ENCODE peak calls at places on chromosomes 1 and 21, in five cellular contexts. Z, T, E, J and M are unnamed samples.

GRCh38 chr1:201781447-201781846 is 47.5 kb upstream of the IPO9 start:
- DNase-seq in Z (no peak), T (no peak), E (peak; percentile 74), J (no peak), M (no peak)

GRCh38 chr1:230568008-230568407 is 74.3 kb upstream of the COG2 start:
- DNase-seq in Z (peak; percentile 62), T (peak; percentile 46), E (peak; percentile 52), J (no peak), M (peak; percentile 36)

GRCh38 chr1:147627435-147628110 is 42.8 kb downstream of the ACP6 start:
- DNase-seq in Z (peak; percentile 66), T (peak; percentile 66), E (peak; percentile 44), J (peak; percentile 17), M (peak; percentile 68)

GRCh38 chr1:75373542-75374159 is 237.3 kb downstream of the SLC44A5 start:
- DNase-seq in Z (no peak), T (no peak), E (no peak), J (no peak), M (peak; percentile 15)

GRCh38 chr1:64601207-64601606 is 131.3 kb downstream of the CACHD1 start:
- DNase-seq in Z (no peak), T (no peak), E (no peak), J (no peak), M (no peak)

GRCh38 chr1:155471026-155471425 is 91.6 kb downstream of the ASH1L start:
- DNase-seq in Z (no peak), T (no peak), E (no peak), J (no peak), M (no peak)

GRCh38 chr1:67748630-67749029 is 63.6 kb downstream of the GADD45A start:
- DNase-seq in Z (no peak), T (no peak), E (peak; percentile 84), J (no peak), M (no peak)

GRCh38 chr21:43609501-43610340 is 49.6 kb downstream of the HSF2BP start:
- DNase-seq in Z (no peak), T (no peak), E (peak; percentile 88), J (no peak), M (peak; percentile 87)

GRCh38 chr1:116152950-116153691 is 41.9 kb downstream of the MAB21L3 start:
- DNase-seq in Z (no peak), T (no peak), E (no peak), J (no peak), M (no peak)

GRCh38 chr1:143735764-143736461 is 235.9 kb downstream of the FAM72C start:
- DNase-seq in Z (no peak), T (peak; percentile 64), E (no peak), J (peak; percentile 46), M (no peak)

GRCh38 chr1:91736146-91736998 is 149.6 kb downstream of the TGFBR3 start:
- DNase-seq in Z (no peak), T (no peak), E (peak; percentile 58), J (no peak), M (no peak)

DNA sequence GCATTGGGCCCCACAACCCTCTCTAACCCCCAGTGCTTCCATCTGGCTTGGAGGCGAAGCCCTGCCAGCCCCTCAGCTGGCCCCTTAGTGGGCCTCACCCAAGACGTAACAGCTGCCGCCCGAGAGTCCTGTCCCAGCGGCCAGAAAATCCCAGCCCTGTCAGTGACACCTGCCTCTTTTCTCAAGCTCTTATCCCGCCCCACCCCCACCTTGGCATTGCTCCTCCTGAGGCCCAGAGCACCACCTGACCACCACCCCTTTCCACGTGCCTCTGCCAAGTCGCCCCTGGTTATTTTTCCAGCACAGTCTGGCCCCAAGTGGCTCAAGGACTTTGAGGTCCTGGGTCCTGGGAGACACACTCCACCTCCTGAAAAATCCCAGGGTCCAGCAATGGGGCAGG is 5.9 kb upstream of the CTRC start:
- DNase-seq in Z (no peak), T (no peak), E (no peak), J (no peak), M (no peak)
- H4K8ac ChIP-seq in Z (no peak overlapping the region), T (peak overlapping the region; percentile 2), E (no peak overlapping the region), J (no peak overlapping the region), M (no peak overlapping the region)

DNA sequence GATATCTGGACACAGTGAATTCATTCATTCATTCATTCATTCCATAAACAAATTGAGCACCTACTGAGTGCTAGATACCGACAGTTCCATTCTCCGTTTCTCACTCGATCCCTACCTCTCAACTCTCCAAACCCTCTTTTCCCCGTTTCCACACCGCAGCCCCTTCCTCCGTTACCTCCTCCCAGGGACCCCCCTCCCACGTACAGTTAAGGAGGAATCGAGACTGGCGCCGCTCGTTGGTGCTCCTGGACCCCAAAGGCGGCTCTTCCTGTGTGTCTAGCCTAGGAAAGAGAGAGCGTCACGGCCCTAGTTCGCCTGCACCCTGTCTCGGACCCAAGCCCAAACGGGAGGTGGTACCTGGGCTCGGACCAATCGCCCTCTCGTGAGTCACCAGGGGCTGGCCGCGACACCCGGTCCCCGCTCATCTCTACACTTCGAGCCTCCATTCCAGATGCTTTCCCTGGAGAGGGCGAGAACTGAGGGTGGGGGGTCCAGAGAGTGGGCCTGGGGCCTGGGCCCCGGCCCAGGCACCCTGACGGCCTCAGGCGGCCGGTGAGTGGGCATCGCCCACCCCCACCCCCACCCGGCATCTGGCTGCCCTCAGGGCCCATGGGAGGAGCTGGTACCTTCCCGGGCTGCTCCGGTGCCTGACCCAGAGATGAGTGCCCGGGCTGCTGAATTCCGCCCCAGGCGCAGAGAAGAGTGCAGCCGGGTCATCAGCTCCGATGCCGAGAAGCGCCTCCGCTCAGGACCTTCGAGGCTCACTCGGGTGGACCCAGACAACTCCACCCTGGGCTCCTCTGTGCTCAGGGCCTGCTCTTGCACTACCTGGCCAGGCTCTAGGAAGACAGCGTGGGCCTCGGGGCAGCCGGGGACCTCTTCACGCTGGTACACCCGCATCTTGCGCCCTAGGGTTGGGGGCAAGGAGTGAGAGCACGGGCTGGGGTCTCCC is 4.9 kb downstream of the ARHGEF19 start:
- DNase-seq in Z (peak; percentile 57), T (peak; percentile 63), E (no peak), J (no peak), M (peak; percentile 45)
- H4K8ac ChIP-seq in Z (no peak overlapping the region), T (peak overlapping the region; percentile 82), E (peak overlapping the region; percentile 96), J (peak overlapping the region; percentile 78), M (peak overlapping the region; percentile 72)

DNA sequence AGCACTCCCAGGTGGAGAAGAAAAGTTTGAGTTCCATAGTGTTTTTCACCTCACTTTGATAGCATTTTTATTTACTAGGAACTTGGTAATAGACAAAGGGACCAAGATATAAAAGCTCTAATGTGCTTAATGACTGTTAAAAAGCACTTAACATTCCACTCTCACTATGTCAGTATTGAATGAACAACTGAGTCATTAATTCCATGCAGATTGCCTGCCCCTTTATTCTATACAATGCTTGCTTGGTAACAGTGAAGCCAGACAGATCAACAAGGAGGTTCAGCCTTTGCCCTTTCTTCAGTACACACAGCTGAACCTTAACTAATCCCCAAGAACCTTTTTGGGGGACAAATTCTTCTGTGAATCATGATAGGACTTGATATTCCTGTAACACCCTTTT is 425.5 kb downstream of the NUF2 start:
- DNase-seq in Z (no peak), T (no peak), E (no peak), J (peak; percentile 51), M (no peak)
- H4K8ac ChIP-seq in Z (no peak overlapping the region), T (no peak overlapping the region), E (no peak overlapping the region), J (no peak overlapping the region), M (no peak overlapping the region)

GRCh38 chr1:59289570-59289969 is 7.3 kb upstream of the FGGY start:
- DNase-seq in Z (no peak), T (no peak), E (no peak), J (no peak), M (no peak)
- H4K8ac ChIP-seq in Z (no peak overlapping the region), T (no peak overlapping the region), E (no peak overlapping the region), J (no peak overlapping the region), M (no peak overlapping the region)

DNA sequence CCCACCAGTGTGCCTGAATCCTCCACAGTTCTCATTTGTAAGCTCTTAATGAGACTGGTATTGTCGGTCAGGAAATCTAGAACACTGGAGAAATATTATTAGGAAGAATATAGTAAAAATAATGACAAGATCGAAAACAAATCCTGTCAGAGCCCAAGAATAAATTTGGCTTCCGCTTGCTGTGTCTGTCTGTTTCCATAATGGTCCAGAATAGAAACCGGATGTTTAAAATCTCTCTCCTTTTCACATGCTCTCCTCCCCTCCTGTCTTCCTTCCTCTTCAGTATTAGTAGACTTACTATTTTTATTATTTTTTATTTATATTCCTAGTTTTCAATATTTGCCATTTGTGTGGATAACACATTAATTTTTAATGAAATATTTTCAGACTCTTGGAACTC is 187.7 kb downstream of the SDCCAG8 start:
- DNase-seq in Z (no peak), T (no peak), E (no peak), J (no peak), M (no peak)
- H4K8ac ChIP-seq in Z (no peak overlapping the region), T (no peak overlapping the region), E (no peak overlapping the region), J (no peak overlapping the region), M (no peak overlapping the region)

GRCh38 chr1:16205333-16205671 is 7.2 kb downstream of the ARHGEF19 start:
- DNase-seq in Z (no peak), T (no peak), E (no peak), J (no peak), M (no peak)

GRCh38 chr1:16205891-16206546 is 6.4 kb downstream of the ARHGEF19 start:
- DNase-seq in Z (no peak), T (no peak), E (no peak), J (no peak), M (no peak)

GRCh38 chr1:16204216-16204615 is 8.2 kb downstream of the ARHGEF19 start:
- DNase-seq in Z (no peak), T (no peak), E (no peak), J (no peak), M (no peak)

GRCh38 chr1:16203550-16203949 is 8.9 kb downstream of the ARHGEF19 start:
- DNase-seq in Z (no peak), T (no peak), E (no peak), J (no peak), M (no peak)

GRCh38 chr1:16204634-16205332 is 7.7 kb downstream of the ARHGEF19 start:
- DNase-seq in Z (peak; percentile 72), T (peak; percentile 78), E (no peak), J (no peak), M (no peak)
- H4K8ac ChIP-seq in Z (no peak overlapping the region), T (no peak overlapping the region), E (no peak overlapping the region), J (no peak overlapping the region), M (no peak overlapping the region)

GRCh38 chr1:43536864-43537358 is 6.2 kb downstream of the PTPRF start:
- DNase-seq in Z (no peak), T (no peak), E (no peak), J (no peak), M (no peak)
- H4K8ac ChIP-seq in Z (no peak overlapping the region), T (no peak overlapping the region), E (no peak overlapping the region), J (no peak overlapping the region), M (peak overlapping the region; percentile 14)

GRCh38 chr1:46218443-46218842 is 15.3 kb downstream of the LURAP1 start:
- DNase-seq in Z (no peak), T (no peak), E (no peak), J (no peak), M (no peak)
- H4K8ac ChIP-seq in Z (no peak overlapping the region), T (no peak overlapping the region), E (peak overlapping the region; percentile 17), J (no peak overlapping the region), M (no peak overlapping the region)